ENCODE peak calls at places on chromosomes 3 and 15, in four cellular contexts. G, M, C and A are unnamed samples.

GRCh38 chr3:103052236-103052830 is 617.5 kb downstream of the ZPLD1 start:
- DNase-seq in G (no peak), C (no peak), M (no peak), A (no peak)

GRCh38 chr3:107938128-107938527 is 152.7 kb downstream of the CD47 start:
- DNase-seq in G (no peak), C (no peak), M (no peak), A (peak; percentile 22)

GRCh38 chr15:33402640-33403039 is 91.9 kb downstream of the RYR3 start:
- DNase-seq in C (no peak), M (peak; percentile 13), G (no peak), A (no peak)

GRCh38 chr3:123712077-123712860 is 127.4 kb upstream of the HACD2 start:
- DNase-seq in C (no peak), M (no peak), G (no peak), A (no peak)

GRCh38 chr3:31567036-31567435 is 34.3 kb downstream of the STT3B start:
- DNase-seq in C (no peak), M (no peak), G (no peak), A (no peak)

GRCh38 chr3:172159376-172159775 is 120.0 kb downstream of the FNDC3B start:
- DNase-seq in C (no peak), M (no peak), G (no peak), A (no peak)

GRCh38 chr3:43405888-43406636 is 119.7 kb downstream of the SNRK start:
- DNase-seq in C (peak; percentile 32), G (no peak), M (no peak), A (no peak)

GRCh38 chr15:63503739-63504246 is 600 bp upstream of the USP3 start:
- DNase-seq in G (peak; percentile 67), C (peak; percentile 62), M (no peak), A (peak; percentile 63)

GRCh38 chr3:56754753-56755365 is 46.9 kb downstream of the ARHGEF3 start:
- DNase-seq in G (no peak), M (no peak), C (peak; percentile 37), A (no peak)

GRCh38 chr3:4750306-4751056 is 228.8 kb upstream of the BHLHE40 start:
- DNase-seq in M (peak; percentile 71), G (peak; percentile 70), C (peak; percentile 60), A (no peak)

GRCh38 chr3:119329551-119329950 is 35.4 kb downstream of the ARHGAP31 start:
- DNase-seq in C (no peak), G (peak; percentile 36), M (no peak), A (no peak)

GRCh38 chr3:42763023-42763422 is 10.0 kb downstream of the CCDC13 start:
- DNase-seq in C (no peak), G (no peak), M (no peak), A (no peak)

GRCh38 chr3:51734572-51734907 is 27.7 kb downstream of the GRM2 start:
- DNase-seq in C (no peak), G (no peak), M (no peak), A (no peak)

GRCh38 chr3:127831723-127832172 is 9.4 kb upstream of the MGLL start:
- DNase-seq in M (no peak), C (peak; percentile 52), G (no peak), A (no peak)

DNA sequence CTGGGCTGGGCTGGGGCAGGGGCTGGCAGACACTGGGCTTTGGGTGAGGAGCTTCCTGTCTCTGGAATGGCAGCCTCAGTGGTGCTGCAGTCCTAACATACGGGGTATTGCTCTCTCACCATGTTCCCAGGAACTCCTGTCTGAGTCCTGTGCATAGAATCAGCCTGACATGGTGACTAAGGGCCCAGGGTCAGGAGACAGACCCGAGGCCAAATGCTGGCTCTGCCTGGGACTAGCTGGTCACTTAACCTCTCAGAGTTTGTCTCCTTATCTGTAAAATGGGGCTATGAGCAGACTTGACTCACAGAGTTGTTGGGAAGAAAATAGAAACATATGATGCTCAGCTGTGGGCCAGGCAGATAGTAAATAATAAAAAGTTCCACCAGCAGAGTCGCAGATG is 28.3 kb downstream of the PRKCD start:
- DNase-seq in G (no peak), M (no peak), C (no peak), A (no peak)
- TF ChIP-seq CTCF in G (no peak), M (no peak), C (no peak), A (no peak)

GRCh38 chr3:72517325-72517724 is 330.9 kb downstream of the SHQ1 start:
- DNase-seq in G (no peak), C (no peak), M (no peak), A (no peak)

GRCh38 chr3:72515915-72516314 is 332.3 kb downstream of the SHQ1 start:
- DNase-seq in G (no peak), M (no peak), C (no peak), A (no peak)

GRCh38 chr3:72520205-72520604 is 328.0 kb downstream of the SHQ1 start:
- DNase-seq in C (no peak), M (no peak), G (no peak), A (no peak)

GRCh38 chr3:72516361-72516760 is 331.9 kb downstream of the SHQ1 start:
- DNase-seq in M (no peak), G (no peak), C (no peak), A (no peak)

DNA sequence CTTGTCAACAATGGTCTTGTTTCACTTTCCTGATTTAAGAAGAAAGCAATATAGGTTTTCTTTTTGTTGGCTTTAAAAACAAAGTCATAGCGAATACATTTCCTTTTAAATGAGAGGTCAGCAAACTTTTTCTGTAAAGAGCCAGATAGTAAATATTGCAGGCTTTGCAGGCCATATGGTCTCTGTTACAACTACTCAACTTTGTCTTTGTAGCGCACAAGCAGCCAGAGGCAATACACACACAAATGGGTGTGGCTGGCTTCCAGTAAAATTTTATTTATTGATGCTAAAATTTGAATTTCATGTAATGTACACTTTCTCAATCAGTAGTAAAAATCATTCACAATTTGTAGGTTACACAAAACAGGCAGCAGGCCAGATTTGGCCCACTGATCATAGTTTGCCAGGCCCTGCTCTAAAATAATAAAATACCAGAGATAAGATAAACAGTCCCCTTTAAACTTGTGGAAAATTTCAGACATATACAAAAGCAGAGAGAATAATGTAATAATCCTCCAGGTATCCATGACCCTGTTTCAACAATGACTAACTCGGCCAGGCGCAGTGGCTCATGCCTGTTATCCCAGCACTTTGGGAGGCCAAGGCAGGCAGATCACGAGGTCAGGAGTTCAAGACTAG is 330.3 kb downstream of the SHQ1 start:
- DNase-seq in M (no peak), C (no peak), G (no peak), A (no peak)
- H3K27ac ChIP-seq in M (no peak overlapping the region), C (no peak overlapping the region), G (no peak overlapping the region), A (no peak overlapping the region)

DNA sequence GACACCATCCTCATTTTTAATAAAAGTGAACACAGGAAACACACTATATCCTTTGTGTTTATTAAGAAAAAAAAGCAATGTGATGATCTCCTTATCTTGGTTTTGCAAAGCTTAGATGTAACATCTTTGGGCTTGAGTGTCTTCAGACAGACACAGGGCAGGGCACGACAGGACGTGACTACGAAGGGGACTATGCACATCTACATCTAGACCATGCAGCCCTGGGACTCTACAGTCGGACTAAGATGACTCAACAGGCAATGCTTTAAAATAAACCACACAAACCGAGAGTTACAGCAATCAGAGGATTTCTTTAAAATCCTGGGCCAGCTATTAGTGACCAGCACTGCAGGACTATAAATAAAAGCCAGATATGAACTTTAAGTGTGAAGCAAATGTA is 22.8 kb upstream of the TM2D3 start:
- DNase-seq in C (no peak), G (no peak), M (peak; percentile 64), A (peak; percentile 34)
- TF ChIP-seq CTCF in C (no peak), G (no peak), M (no peak), A (no peak)

GRCh38 chr15:90557147-90557546 is 27.4 kb downstream of the CRTC3 start:
- DNase-seq in C (no peak), M (no peak), G (no peak), A (no peak)

GRCh38 chr15:90558182-90558581 is 28.5 kb downstream of the CRTC3 start:
- DNase-seq in G (peak; percentile 39), C (no peak), M (no peak), A (no peak)

GRCh38 chr15:90560229-90560771 is 30.6 kb downstream of the CRTC3 start:
- DNase-seq in C (peak; percentile 68), G (peak; percentile 44), M (peak; percentile 56), A (peak; percentile 70)

GRCh38 chr15:90557651-90558084 is 27.9 kb downstream of the CRTC3 start:
- DNase-seq in C (peak; percentile 89), G (peak; percentile 87), M (no peak), A (no peak)

DNA sequence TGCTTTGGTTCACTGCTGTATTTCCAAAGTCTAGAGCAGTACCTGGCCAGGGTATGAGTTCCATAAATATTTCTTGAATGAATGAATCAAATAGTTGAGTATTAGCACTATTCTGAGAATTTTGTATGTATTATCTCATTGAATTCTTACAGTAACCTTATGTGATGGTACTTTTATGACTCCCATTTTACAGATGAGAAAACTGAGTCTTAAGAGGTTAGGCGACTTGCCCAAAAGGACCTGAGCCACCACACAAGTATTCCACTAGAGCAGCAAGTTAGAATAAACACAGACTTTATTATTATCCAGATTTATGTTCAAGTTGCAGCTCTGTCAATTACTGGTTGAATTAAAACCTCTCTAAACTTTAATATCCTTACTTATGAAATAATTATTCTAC is 29.4 kb downstream of the CRTC3 start:
- DNase-seq in M (no peak), G (no peak), C (no peak), A (no peak)
- H3K27ac ChIP-seq in M (no peak overlapping the region), G (no peak overlapping the region), C (peak overlapping the region; percentile 88), A (peak overlapping the region; percentile 85)

GRCh38 chr15:85454403-85454802 is 74.0 kb downstream of the AKAP13 start:
- DNase-seq in M (no peak), G (no peak), C (no peak), A (no peak)
- TF ChIP-seq CTCF in M (peak; percentile 63), G (no peak), C (no peak), A (no peak)

GRCh38 chr15:98714906-98715305 is 66.6 kb downstream of the IGF1R start:
- DNase-seq in G (no peak), C (peak; percentile 69), M (no peak), A (no peak)

GRCh38 chr15:98712845-98713584 is 64.7 kb downstream of the IGF1R start:
- DNase-seq in G (no peak), M (no peak), C (no peak), A (no peak)

GRCh38 chr15:98715890-98716443 is 67.6 kb downstream of the IGF1R start:
- DNase-seq in C (no peak), G (no peak), M (no peak), A (no peak)

GRCh38 chr15:98713585-98714001 is 65.3 kb downstream of the IGF1R start:
- DNase-seq in M (peak; percentile 42), G (no peak), C (no peak), A (peak; percentile 18)

GRCh38 chr15:98715401-98715800 is 67.1 kb downstream of the IGF1R start:
- DNase-seq in C (peak; percentile 41), M (no peak), G (no peak), A (no peak)
- H3K27ac ChIP-seq in C (peak overlapping the region; percentile 77), M (no peak overlapping the region), G (no peak overlapping the region), A (peak overlapping the region; percentile 3)

DNA sequence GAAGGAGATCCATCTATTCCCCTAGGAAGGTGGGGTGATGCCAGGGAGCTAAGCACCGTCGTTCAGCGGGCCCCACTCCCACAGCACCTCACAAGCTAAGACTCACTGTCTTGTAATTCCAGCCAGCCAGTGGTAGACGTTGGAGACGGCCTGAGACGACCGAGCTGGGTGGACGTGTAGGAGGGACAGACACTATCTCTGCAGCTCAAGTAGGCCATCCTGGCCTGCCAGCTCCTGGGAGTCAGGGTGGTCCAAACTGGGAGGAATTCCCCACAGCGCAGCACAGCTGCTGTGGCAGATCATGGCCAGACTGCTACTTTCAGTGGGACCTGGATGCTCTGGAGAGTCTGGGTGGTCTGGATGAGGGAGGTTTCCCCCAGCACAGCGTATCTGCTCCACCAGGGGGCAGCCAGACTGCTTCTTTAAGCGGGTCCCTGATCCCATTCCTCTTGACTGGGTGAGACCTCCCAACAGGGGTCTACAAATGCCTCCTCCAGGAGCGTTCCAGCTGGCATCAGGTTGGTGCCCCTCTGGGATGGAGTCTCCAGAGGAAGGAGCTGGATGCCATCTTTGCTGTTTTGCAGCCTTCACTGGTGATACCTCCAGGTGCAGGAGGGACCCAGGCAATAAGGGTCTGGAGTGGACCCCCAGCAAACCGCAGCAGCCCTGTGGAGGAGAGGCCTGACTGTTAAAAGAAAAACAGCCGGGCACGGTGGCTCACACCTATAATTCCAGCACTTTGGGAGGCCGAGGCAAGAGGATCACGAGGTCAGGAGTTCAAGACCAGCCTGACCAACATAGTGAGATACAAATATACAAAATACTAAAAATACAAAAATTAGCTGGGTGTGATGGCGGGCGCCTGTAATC is 27.6 kb downstream of the GNB5 start:
- DNase-seq in G (no peak), M (no peak), C (no peak), A (no peak)
- TF ChIP-seq CTCF in G (no peak), M (peak; percentile 32), C (peak; percentile 20), A (no peak)